ENCODE peak calls at places on chromosomes 16 and 17, in ten cellular contexts. One of them, this sample, is unnamed.
A peak's percentile ranks its signal among the peaks of the same experiment; 100 is the strongest.

GRCh38 chr16:71337631-71338030 is 20.9 kb upstream of the CALB2 start:
- DNase-seq in heart right ventricle: no peak
- DNase-seq in anterior cingulate cortex: no peak
- DNase-seq in NCI-H524 treated with DMSO at 0.1 percent for 48 hours: no peak
- DNase-seq in T47D: no peak
- DNase-seq in Caki2: no peak
- DNase-seq in AG04450: no peak
- DNase-seq in SK-MEL-5: no peak
- DNase-seq in activated CD8-positive, alpha-beta memory T cell treated with anti-CD3 and anti-CD28 coated beads for 48 hours: no peak
- DNase-seq in NCI-H1092: no peak
- DNase-seq in this sample: no peak

GRCh38 chr16:12311887-12312286 is 335.4 kb downstream of the SNX29 start:
- DNase-seq in heart right ventricle: no peak
- DNase-seq in anterior cingulate cortex: no peak
- DNase-seq in NCI-H524 treated with DMSO at 0.1 percent for 48 hours: no peak
- DNase-seq in T47D: no peak
- DNase-seq in Caki2: no peak
- DNase-seq in AG04450: no peak
- DNase-seq in SK-MEL-5: peak; percentile 27
- DNase-seq in activated CD8-positive, alpha-beta memory T cell treated with anti-CD3 and anti-CD28 coated beads for 48 hours: no peak
- DNase-seq in NCI-H1092: no peak
- DNase-seq in this sample: no peak

GRCh38 chr16:88798772-88799455 is 4.7 kb upstream of the CDT1 start:
- DNase-seq in heart right ventricle: no peak
- DNase-seq in anterior cingulate cortex: no peak
- DNase-seq in NCI-H524 treated with DMSO at 0.1 percent for 48 hours: peak; percentile 97
- DNase-seq in T47D: no peak
- DNase-seq in Caki2: no peak
- DNase-seq in AG04450: no peak
- DNase-seq in SK-MEL-5: peak; percentile 30
- DNase-seq in activated CD8-positive, alpha-beta memory T cell treated with anti-CD3 and anti-CD28 coated beads for 48 hours: no peak
- DNase-seq in NCI-H1092: peak; percentile 50
- DNase-seq in this sample: no peak

GRCh38 chr16:963913-964695 is 6.7 kb downstream of the LMF1 start:
- DNase-seq in heart right ventricle: no peak
- DNase-seq in anterior cingulate cortex: no peak
- DNase-seq in NCI-H524 treated with DMSO at 0.1 percent for 48 hours: no peak
- DNase-seq in T47D: no peak
- DNase-seq in Caki2: no peak
- DNase-seq in AG04450: no peak
- DNase-seq in SK-MEL-5: no peak
- DNase-seq in activated CD8-positive, alpha-beta memory T cell treated with anti-CD3 and anti-CD28 coated beads for 48 hours: no peak
- DNase-seq in NCI-H1092: no peak
- DNase-seq in this sample: no peak

GRCh38 chr16:63201851-63202250 is 1165.6 kb upstream of the CDH8 start:
- DNase-seq in heart right ventricle: no peak
- DNase-seq in anterior cingulate cortex: no peak
- DNase-seq in NCI-H524 treated with DMSO at 0.1 percent for 48 hours: no peak
- DNase-seq in T47D: no peak
- DNase-seq in Caki2: no peak
- DNase-seq in AG04450: no peak
- DNase-seq in SK-MEL-5: no peak
- DNase-seq in activated CD8-positive, alpha-beta memory T cell treated with anti-CD3 and anti-CD28 coated beads for 48 hours: no peak
- DNase-seq in NCI-H1092: no peak
- DNase-seq in this sample: no peak

GRCh38 chr17:10556301-10557005 is 7.0 kb upstream of the MYH2 start:
- DNase-seq in heart right ventricle: no peak
- DNase-seq in anterior cingulate cortex: no peak
- DNase-seq in NCI-H524 treated with DMSO at 0.1 percent for 48 hours: no peak
- DNase-seq in T47D: no peak
- DNase-seq in Caki2: no peak
- DNase-seq in AG04450: no peak
- DNase-seq in SK-MEL-5: no peak
- DNase-seq in activated CD8-positive, alpha-beta memory T cell treated with anti-CD3 and anti-CD28 coated beads for 48 hours: no peak
- DNase-seq in NCI-H1092: no peak
- DNase-seq in this sample: no peak

GRCh38 chr16:85398688-85399582 is 214.2 kb upstream of the GSE1 start:
- DNase-seq in heart right ventricle: no peak
- DNase-seq in anterior cingulate cortex: no peak
- DNase-seq in NCI-H524 treated with DMSO at 0.1 percent for 48 hours: no peak
- DNase-seq in T47D: no peak
- DNase-seq in Caki2: no peak
- DNase-seq in AG04450: no peak
- DNase-seq in SK-MEL-5: no peak
- DNase-seq in activated CD8-positive, alpha-beta memory T cell treated with anti-CD3 and anti-CD28 coated beads for 48 hours: no peak
- DNase-seq in NCI-H1092: no peak
- DNase-seq in this sample: no peak

GRCh38 chr17:38415250-38416194 is 12.7 kb upstream of the ARHGAP23 start:
- DNase-seq in heart right ventricle: no peak
- DNase-seq in anterior cingulate cortex: no peak
- DNase-seq in NCI-H524 treated with DMSO at 0.1 percent for 48 hours: peak; percentile 65
- DNase-seq in T47D: peak; percentile 75
- DNase-seq in Caki2: no peak
- DNase-seq in AG04450: peak; percentile 26
- DNase-seq in SK-MEL-5: peak; percentile 49
- DNase-seq in activated CD8-positive, alpha-beta memory T cell treated with anti-CD3 and anti-CD28 coated beads for 48 hours: no peak
- DNase-seq in NCI-H1092: peak; percentile 94
- DNase-seq in this sample: peak; percentile 51

GRCh38 chr17:49193513-49194296 is 16.7 kb downstream of the GNGT2 start:
- DNase-seq in heart right ventricle: peak; percentile 20
- DNase-seq in anterior cingulate cortex: peak; percentile 52
- DNase-seq in NCI-H524 treated with DMSO at 0.1 percent for 48 hours: peak; percentile 31
- DNase-seq in T47D: peak; percentile 69
- DNase-seq in Caki2: peak; percentile 100
- DNase-seq in AG04450: no peak
- DNase-seq in SK-MEL-5: peak; percentile 72
- DNase-seq in activated CD8-positive, alpha-beta memory T cell treated with anti-CD3 and anti-CD28 coated beads for 48 hours: no peak
- DNase-seq in NCI-H1092: no peak
- DNase-seq in this sample: peak; percentile 92

GRCh38 chr16:88013766-88014165 is 62.5 kb downstream of the BANP start:
- DNase-seq in heart right ventricle: no peak
- DNase-seq in anterior cingulate cortex: no peak
- DNase-seq in NCI-H524 treated with DMSO at 0.1 percent for 48 hours: no peak
- DNase-seq in T47D: no peak
- DNase-seq in Caki2: no peak
- DNase-seq in AG04450: no peak
- DNase-seq in SK-MEL-5: no peak
- DNase-seq in activated CD8-positive, alpha-beta memory T cell treated with anti-CD3 and anti-CD28 coated beads for 48 hours: no peak
- DNase-seq in NCI-H1092: no peak
- DNase-seq in this sample: no peak

GRCh38 chr17:49038138-49038537 is 41.0 kb downstream of the IGF2BP1 start:
- DNase-seq in heart right ventricle: no peak
- DNase-seq in anterior cingulate cortex: no peak
- DNase-seq in NCI-H524 treated with DMSO at 0.1 percent for 48 hours: no peak
- DNase-seq in T47D: no peak
- DNase-seq in Caki2: no peak
- DNase-seq in AG04450: no peak
- DNase-seq in SK-MEL-5: no peak
- DNase-seq in activated CD8-positive, alpha-beta memory T cell treated with anti-CD3 and anti-CD28 coated beads for 48 hours: no peak
- DNase-seq in NCI-H1092: no peak
- DNase-seq in this sample: no peak